ENCODE peak calls at places on chromosomes 11 and 22, in five cellular contexts. B is mesendoderm, K is H1, P is IMR-90, M is mesenchymal stem cell. W is an unnamed sample.

GRCh38 chr22:50481045-50481439 is 301 bp upstream of the ADM2 start:
- DNase-seq in B (no peak), K (peak), P (no peak), M (no peak), W (no peak)

GRCh38 chr22:29314074-29314473 is 1.4 kb downstream of the RASL10A start:
- DNase-seq in B (no peak), K (no peak), P (no peak), M (no peak), W (no peak)

GRCh38 chr11:1935156-1936071 is 11.7 kb upstream of the MRPL23 start:
- DNase-seq in B (no peak), K (peak), P (no peak), M (no peak), W (no peak)

GRCh38 chr22:19193879-19194278 is 15.3 kb upstream of the SLC25A1 start:
- DNase-seq in B (no peak), K (no peak), P (no peak), M (no peak), W (no peak)

GRCh38 chr11:130480721-130481140 is 32.3 kb downstream of the ADAMTS15 start:
- DNase-seq in B (no peak), K (no peak), P (peak), M (peak), W (no peak)

GRCh38 chr11:115911656-115912055 is 407.4 kb upstream of the CADM1 start:
- DNase-seq in B (no peak), K (no peak), P (no peak), M (no peak), W (peak)

GRCh38 chr11:116960916-116961315 is 123.5 kb upstream of the APOA1 start:
- DNase-seq in B (peak), K (no peak), P (peak), M (peak), W (no peak)

GRCh38 chr11:72352859-72353551 is 81.3 kb downstream of the CLPB start:
- DNase-seq in B (peak), K (no peak), P (peak), M (peak), W (peak)

GRCh38 chr11:17528906-17529813 is 15.1 kb downstream of the USH1C start:
- DNase-seq in B (no peak), K (no peak), P (no peak), M (no peak), W (no peak)

GRCh38 chr11:87097582-87097981 is 59.8 kb downstream of the TMEM135 start:
- DNase-seq in B (peak), K (peak), P (peak), M (peak), W (peak)

GRCh38 chr22:23675502-23676415 is 15.1 kb upstream of the RGL4 start:
- DNase-seq in B (no peak), K (no peak), P (no peak), M (no peak), W (no peak)

GRCh38 chr11:73804712-73805111 is 17.0 kb downstream of the MRPL48 start:
- DNase-seq in B (no peak), K (no peak), P (no peak), M (no peak), W (no peak)

GRCh38 chr11:112564228-112564955 is 303.7 kb upstream of the PLET1 start:
- DNase-seq in B (no peak), K (no peak), P (peak), M (peak), W (no peak)

GRCh38 chr11:66339686-66340483 is 3.7 kb upstream of the RIN1 start:
- DNase-seq in B (no peak), K (no peak), P (no peak), M (no peak), W (no peak)

GRCh38 chr22:26172389-26172990 is 3.2 kb downstream of the SEZ6L start:
- DNase-seq in B (peak), K (peak), P (peak), M (peak), W (peak)

GRCh38 chr11:111347723-111348115 is 31.4 kb downstream of the POU2AF1 start:
- DNase-seq in B (no peak), K (no peak), P (peak), M (no peak), W (no peak)

GRCh38 chr22:28799125-28799833 is 1.1 kb downstream of the XBP1 start:
- DNase-seq in B (peak), K (no peak), P (peak), M (peak), W (no peak)

GRCh38 chr22:22485524-22485923 is 23.0 kb downstream of the ZNF280B start:
- DNase-seq in B (no peak), K (no peak), P (no peak), M (no peak), W (no peak)

GRCh38 chr11:79160786-79161403 is 279.9 kb downstream of the TENM4 start:
- DNase-seq in B (peak), K (no peak), P (no peak), M (peak), W (no peak)

GRCh38 chr11:31355131-31355530 is 14.4 kb downstream of the DCDC1 start:
- DNase-seq in B (no peak), K (no peak), P (peak), M (no peak), W (no peak)

GRCh38 chr22:34481090-34481489 is 560.8 kb upstream of the LARGE1 start:
- DNase-seq in B (no peak), K (no peak), P (no peak), M (no peak), W (no peak)

GRCh38 chr11:19553683-19554333 is 158.8 kb upstream of the NAV2 start:
- DNase-seq in B (peak), K (peak), P (peak), M (peak), W (peak)

GRCh38 chr11:14544611-14545010 is 24.4 kb upstream of the PSMA1 start:
- DNase-seq in B (no peak), K (no peak), P (peak), M (peak), W (no peak)

GRCh38 chr22:46581580-46582244 is 38.5 kb upstream of the GRAMD4 start:
- DNase-seq in B (no peak), K (no peak), P (no peak), M (no peak), W (no peak)

GRCh38 chr22:29872145-29872893 is 10.7 kb upstream of the MTMR3 start:
- DNase-seq in B (peak), K (peak), P (no peak), M (no peak), W (no peak)

GRCh38 chr22:43151251-43152000 is at the start of gene TSPO:
- DNase-seq in B (peak), K (peak), P (peak), M (peak), W (peak)

GRCh38 chr11:44645832-44646231 is 80.4 kb downstream of the CD82 start:
- DNase-seq in B (no peak), K (no peak), P (no peak), M (no peak), W (no peak)

GRCh38 chr11:32029721-32030120 is 61.2 kb upstream of the RCN1 start:
- DNase-seq in B (no peak), K (no peak), P (no peak), M (no peak), W (no peak)

GRCh38 chr22:34986461-34986977 is 79.4 kb upstream of the ISX start:
- DNase-seq in B (no peak), K (no peak), P (no peak), M (no peak), W (no peak)

GRCh38 chr22:39940757-39941305 is 19.4 kb upstream of the TMA7B start:
- DNase-seq in B (peak), K (no peak), P (no peak), M (no peak), W (no peak)

GRCh38 chr11:125398994-125399638 is 96.9 kb downstream of the FEZ1 start:
- DNase-seq in B (no peak), K (no peak), P (no peak), M (no peak), W (no peak)

GRCh38 chr11:16815047-16815767 is 76.8 kb downstream of the C11orf58 start:
- DNase-seq in B (no peak), K (no peak), P (peak), M (no peak), W (no peak)

GRCh38 chr11:63705526-63705925 is 24.2 kb downstream of the RTN3 start:
- DNase-seq in B (no peak), K (no peak), P (no peak), M (no peak), W (no peak)

GRCh38 chr22:27663812-27664211 is 137.7 kb downstream of the MN1 start:
- DNase-seq in B (no peak), K (no peak), P (peak), M (no peak), W (no peak)

DNA sequence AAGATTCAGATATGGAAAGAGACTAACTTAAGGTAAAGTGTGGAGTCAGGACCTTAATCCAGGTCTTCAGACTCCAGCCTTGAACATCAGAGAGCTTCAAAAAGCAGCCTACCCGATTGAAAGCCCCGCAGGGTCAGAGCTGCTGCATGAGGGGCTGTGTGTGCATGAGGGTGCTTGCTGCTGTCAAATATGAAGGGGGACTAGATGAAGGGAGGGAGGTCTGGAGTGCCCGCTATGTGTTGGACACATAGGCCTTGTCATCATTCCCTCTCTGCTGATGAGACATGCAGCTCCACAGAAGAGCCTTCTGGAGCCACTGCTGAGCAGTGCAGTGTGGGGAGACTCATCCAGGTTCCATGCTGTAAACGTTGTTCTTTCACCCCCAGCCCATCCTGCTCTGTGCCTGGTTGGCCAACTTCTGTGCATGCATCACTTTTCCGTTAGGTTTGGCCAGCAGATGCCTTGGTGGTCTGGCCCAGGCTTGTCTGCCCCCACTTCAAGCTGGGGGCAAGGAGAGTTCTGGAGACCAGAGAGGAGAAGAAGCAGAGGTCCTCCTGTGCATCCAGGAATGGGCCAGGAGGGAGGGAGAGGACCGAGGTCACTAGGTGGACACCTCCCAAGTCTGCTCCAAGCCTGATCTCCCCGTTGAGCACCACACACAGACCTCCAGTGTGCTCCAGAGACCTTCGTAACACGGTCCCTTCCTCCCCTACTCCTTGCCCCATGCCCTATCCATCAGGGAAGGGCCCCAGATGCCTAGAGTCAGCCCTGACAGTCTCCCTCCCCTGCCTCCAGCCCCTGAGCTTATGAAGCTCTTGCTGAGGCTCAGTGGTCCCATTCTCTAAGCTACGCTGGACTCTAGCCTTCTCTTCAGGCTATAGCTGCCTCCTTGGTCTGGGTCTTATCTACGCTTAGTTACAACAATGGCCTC is 32.0 kb downstream of the LRRC32 start:
- DNase-seq in B (no peak), K (no peak), P (no peak), M (no peak), W (no peak)
- H2BK15ac ChIP-seq in B (no peak), K (no peak), P (no peak), M (no peak), W (no peak)

GRCh38 chr11:110089617-110090282 is 3.4 kb upstream of the ZC3H12C start:
- DNase-seq in B (no peak), K (no peak), P (no peak), M (no peak), W (no peak)

GRCh38 chr11:110093407-110094297 is 460 bp downstream of the ZC3H12C start:
- DNase-seq in B (peak), K (peak), P (peak), M (peak), W (peak)

GRCh38 chr11:110090466-110091026 is 2.6 kb upstream of the ZC3H12C start:
- DNase-seq in B (no peak), K (no peak), P (no peak), M (no peak), W (no peak)

GRCh38 chr11:110092577-110093406 is at the start of gene ZC3H12C:
- DNase-seq in B (peak), K (peak), P (peak), M (peak), W (peak)

DNA sequence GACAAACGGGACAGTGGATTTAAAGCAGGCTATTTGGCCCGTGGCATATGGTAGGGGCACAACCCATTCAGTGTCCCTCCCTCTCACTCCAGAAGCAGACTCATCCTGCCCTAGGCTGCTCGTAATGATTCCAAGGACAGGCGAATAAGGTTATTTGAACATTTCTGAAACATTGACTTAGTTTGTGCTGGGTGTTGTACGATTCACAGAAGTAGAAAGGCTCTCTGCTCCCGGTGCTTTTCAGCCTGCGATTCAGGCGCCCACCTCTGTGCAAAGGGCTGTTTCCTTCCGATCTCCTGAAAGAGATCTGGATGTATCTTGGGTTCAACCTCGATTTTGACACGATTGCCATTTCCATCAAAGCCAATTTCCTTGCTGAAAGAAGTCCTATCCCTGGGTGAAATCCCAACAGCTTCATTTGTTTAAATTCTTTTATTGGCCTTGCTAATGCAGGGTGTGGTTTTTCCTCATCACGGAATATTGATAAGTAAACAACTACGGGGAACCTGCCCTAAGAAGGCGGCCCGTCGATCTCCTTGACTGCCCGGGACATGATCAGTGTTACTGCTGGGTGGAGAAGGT is 1.1 kb upstream of the ZC3H12C start:
- DNase-seq in B (peak), K (no peak), P (no peak), M (no peak), W (no peak)
- H3K4me3 ChIP-seq in B (peak), K (peak), P (peak), M (peak), W (peak)

GRCh38 chr11:67522844-67523555 is at the start of gene CABP2:
- DNase-seq in B (no peak), K (no peak), P (no peak), M (no peak), W (no peak)
- H2BK15ac ChIP-seq in B (no peak), K (peak), P (no peak), M (peak), W (peak)

GRCh38 chr11:123144707-123145106 is 50.3 kb downstream of the CLMP start:
- DNase-seq in B (no peak), K (no peak), P (no peak), M (no peak), W (no peak)
- H3K4me3 ChIP-seq in B (no peak), K (no peak), P (no peak), M (no peak), W (no peak)

GRCh38 chr11:37718431-37718999 is 1120.5 kb upstream of the RAG2 start:
- DNase-seq in B (no peak), K (no peak), P (no peak), M (no peak), W (no peak)
- H2BK15ac ChIP-seq in B (no peak), K (no peak), P (no peak), M (no peak), W (no peak)

GRCh38 chr11:3165916-3166267 is 782 bp upstream of the OSBPL5 start:
- DNase-seq in B (no peak), K (no peak), P (no peak), M (no peak), W (no peak)
- H3K4me3 ChIP-seq in B (no peak), K (no peak), P (no peak), M (peak), W (no peak)